ENCODE peak calls at places on chromosomes 4 and X, in four cellular contexts. One of them, this sample, is unnamed.

GRCh38 chr4:41719417-41719816 is 29.1 kb downstream of the PHOX2B start:
- DNase-seq in upper lobe of left lung: no peak
- DNase-seq in left lung: no peak
- DNase-seq in mesothelial cell of epicardium: no peak
- DNase-seq in this sample: no peak

GRCh38 chr4:7892212-7893019 is 47.2 kb downstream of the AFAP1 start:
- DNase-seq in upper lobe of left lung: no peak
- DNase-seq in mesothelial cell of epicardium: no peak
- DNase-seq in left lung: no peak
- DNase-seq in this sample: no peak

GRCh38 chrX:122504026-122504425 is 680.1 kb upstream of the GRIA3 start:
- DNase-seq in left lung: no peak
- DNase-seq in upper lobe of left lung: no peak
- DNase-seq in mesothelial cell of epicardium: no peak
- DNase-seq in this sample: no peak

GRCh38 chrX:150198776-150199175 is 164.3 kb upstream of the MAMLD1 start:
- DNase-seq in upper lobe of left lung: no peak
- DNase-seq in mesothelial cell of epicardium: no peak
- DNase-seq in left lung: no peak
- DNase-seq in this sample: no peak

GRCh38 chr4:101774807-101775206 is 15.7 kb upstream of the BANK1 start:
- DNase-seq in upper lobe of left lung: no peak
- DNase-seq in left lung: no peak
- DNase-seq in mesothelial cell of epicardium: no peak
- DNase-seq in this sample: no peak

GRCh38 chr4:36208884-36209473 is 35.3 kb downstream of the ARAP2 start:
- DNase-seq in left lung: no peak
- DNase-seq in upper lobe of left lung: no peak
- DNase-seq in mesothelial cell of epicardium: no peak
- DNase-seq in this sample: peak; percentile 20

GRCh38 chrX:7446815-7447214 is 298.9 kb upstream of the PUDP start:
- DNase-seq in left lung: no peak
- DNase-seq in mesothelial cell of epicardium: no peak
- DNase-seq in upper lobe of left lung: no peak
- DNase-seq in this sample: no peak

GRCh38 chr4:149549911-149550310 is 265.7 kb downstream of the IQCM start:
- DNase-seq in mesothelial cell of epicardium: no peak
- DNase-seq in left lung: no peak
- DNase-seq in upper lobe of left lung: no peak
- DNase-seq in this sample: no peak

GRCh38 chrX:101357166-101357795 is 8.7 kb upstream of the TIMM8A start:
- DNase-seq in mesothelial cell of epicardium: no peak
- DNase-seq in upper lobe of left lung: no peak
- DNase-seq in left lung: no peak
- DNase-seq in this sample: no peak

GRCh38 chr4:87053802-87054767 is 119.3 kb downstream of the AFF1 start:
- DNase-seq in mesothelial cell of epicardium: no peak
- DNase-seq in upper lobe of left lung: no peak
- DNase-seq in left lung: no peak
- DNase-seq in this sample: no peak

GRCh38 chrX:133048751-133049150 is 48.2 kb downstream of the USP26 start:
- DNase-seq in upper lobe of left lung: no peak
- DNase-seq in left lung: no peak
- DNase-seq in mesothelial cell of epicardium: no peak
- DNase-seq in this sample: no peak

GRCh38 chr4:1992468-1993168 is 16.2 kb downstream of the NELFA start:
- DNase-seq in mesothelial cell of epicardium: no peak
- DNase-seq in left lung: peak; percentile 80
- DNase-seq in upper lobe of left lung: no peak
- DNase-seq in this sample: no peak

GRCh38 chr4:78618426-78618825 is 66.9 kb downstream of the ANXA3 start:
- DNase-seq in left lung: no peak
- DNase-seq in mesothelial cell of epicardium: no peak
- DNase-seq in upper lobe of left lung: no peak
- DNase-seq in this sample: no peak

GRCh38 chrX:99371976-99372595 is 1038.0 kb downstream of the PCDH19 start:
- DNase-seq in left lung: peak; percentile 39
- DNase-seq in upper lobe of left lung: no peak
- DNase-seq in mesothelial cell of epicardium: no peak
- DNase-seq in this sample: no peak
- TF ChIP-seq CTCF in left lung: no peak
- TF ChIP-seq CTCF in upper lobe of left lung: no peak
- TF ChIP-seq CTCF in mesothelial cell of epicardium: no peak
- TF ChIP-seq CTCF in this sample: no peak

GRCh38 chr4:185564355-185564754 is 29.0 kb upstream of the PDLIM3 start:
- DNase-seq in mesothelial cell of epicardium: no peak
- DNase-seq in left lung: no peak
- DNase-seq in upper lobe of left lung: no peak
- DNase-seq in this sample: no peak
- TF ChIP-seq CTCF in mesothelial cell of epicardium: no peak
- TF ChIP-seq CTCF in left lung: no peak
- TF ChIP-seq CTCF in upper lobe of left lung: no peak
- TF ChIP-seq CTCF in this sample: no peak

DNA sequence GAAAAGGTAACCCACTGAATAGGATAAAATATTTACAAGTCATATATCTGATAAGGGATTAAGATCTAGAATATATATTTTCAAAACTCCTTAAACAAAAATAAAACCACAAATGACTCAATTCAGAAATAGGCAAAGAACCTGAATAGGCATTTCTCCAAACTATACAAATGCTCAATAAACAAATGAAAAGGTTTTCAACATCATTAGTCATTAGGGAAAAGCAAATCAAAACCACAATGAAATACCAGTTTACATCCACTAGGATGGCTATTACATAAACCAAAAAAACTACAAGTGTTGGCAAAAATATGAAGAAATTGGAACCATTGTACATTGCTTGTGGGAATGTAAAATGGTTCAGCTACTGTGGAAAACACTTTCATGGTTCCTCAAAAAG is 167.0 kb upstream of the GALNT7 start:
- DNase-seq in mesothelial cell of epicardium: no peak
- DNase-seq in left lung: no peak
- DNase-seq in upper lobe of left lung: no peak
- DNase-seq in this sample: no peak
- TF ChIP-seq CTCF in mesothelial cell of epicardium: no peak
- TF ChIP-seq CTCF in left lung: no peak
- TF ChIP-seq CTCF in upper lobe of left lung: no peak
- TF ChIP-seq CTCF in this sample: no peak

DNA sequence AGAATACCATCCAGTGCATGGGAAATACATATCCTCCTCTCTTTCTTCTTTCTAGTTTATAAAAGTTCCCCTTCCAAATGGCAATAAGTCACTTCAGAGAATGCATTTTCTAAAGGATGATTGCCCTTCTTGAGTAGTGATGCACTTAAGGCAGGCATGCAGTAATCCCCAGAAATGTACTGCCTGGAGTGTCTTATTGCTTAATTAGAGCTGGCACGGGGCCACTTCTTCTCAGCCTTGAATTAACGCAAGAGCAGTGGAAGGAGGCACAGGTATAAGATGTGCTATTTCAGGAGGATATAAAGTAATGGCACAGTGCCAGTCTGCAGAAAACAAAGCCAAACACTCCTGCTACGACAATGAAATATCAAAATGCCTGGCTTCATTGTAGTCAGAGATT is 371.4 kb upstream of the FAM241A start:
- DNase-seq in mesothelial cell of epicardium: peak; percentile 31
- DNase-seq in left lung: no peak
- DNase-seq in upper lobe of left lung: peak; percentile 62
- DNase-seq in this sample: no peak
- TF ChIP-seq CTCF in mesothelial cell of epicardium: no peak
- TF ChIP-seq CTCF in left lung: no peak
- TF ChIP-seq CTCF in upper lobe of left lung: no peak
- TF ChIP-seq CTCF in this sample: no peak

GRCh38 chr4:27001398-27002164 is 140.9 kb downstream of the STIM2 start:
- DNase-seq in mesothelial cell of epicardium: no peak
- DNase-seq in upper lobe of left lung: no peak
- DNase-seq in left lung: no peak
- DNase-seq in this sample: no peak

GRCh38 chr4:27000122-27000521 is 139.5 kb downstream of the STIM2 start:
- DNase-seq in upper lobe of left lung: no peak
- DNase-seq in mesothelial cell of epicardium: no peak
- DNase-seq in left lung: no peak
- DNase-seq in this sample: no peak

GRCh38 chr4:26999689-27000088 is 139.0 kb downstream of the STIM2 start:
- DNase-seq in left lung: no peak
- DNase-seq in upper lobe of left lung: no peak
- DNase-seq in mesothelial cell of epicardium: no peak
- DNase-seq in this sample: no peak

GRCh38 chr4:27003602-27004238 is 143.1 kb downstream of the STIM2 start:
- DNase-seq in left lung: no peak
- DNase-seq in upper lobe of left lung: no peak
- DNase-seq in mesothelial cell of epicardium: no peak
- DNase-seq in this sample: no peak

GRCh38 chr4:27000820-27001219 is 140.2 kb downstream of the STIM2 start:
- DNase-seq in mesothelial cell of epicardium: no peak
- DNase-seq in upper lobe of left lung: no peak
- DNase-seq in left lung: no peak
- DNase-seq in this sample: no peak
- TF ChIP-seq CTCF in mesothelial cell of epicardium: peak; percentile 47
- TF ChIP-seq CTCF in upper lobe of left lung: no peak
- TF ChIP-seq CTCF in left lung: peak; percentile 10
- TF ChIP-seq CTCF in this sample: peak; percentile 52

GRCh38 chr4:24613474-24613873 is 29.1 kb upstream of the DHX15 start:
- DNase-seq in upper lobe of left lung: no peak
- DNase-seq in mesothelial cell of epicardium: no peak
- DNase-seq in left lung: no peak
- DNase-seq in this sample: no peak

GRCh38 chr4:24614881-24615280 is 30.5 kb upstream of the DHX15 start:
- DNase-seq in left lung: no peak
- DNase-seq in mesothelial cell of epicardium: no peak
- DNase-seq in upper lobe of left lung: no peak
- DNase-seq in this sample: no peak

GRCh38 chr4:24611575-24611974 is 27.2 kb upstream of the DHX15 start:
- DNase-seq in mesothelial cell of epicardium: no peak
- DNase-seq in left lung: no peak
- DNase-seq in upper lobe of left lung: no peak
- DNase-seq in this sample: no peak

GRCh38 chr4:24615977-24616376 is 31.6 kb upstream of the DHX15 start:
- DNase-seq in left lung: no peak
- DNase-seq in mesothelial cell of epicardium: no peak
- DNase-seq in upper lobe of left lung: no peak
- DNase-seq in this sample: no peak
- TF ChIP-seq CTCF in left lung: no peak
- TF ChIP-seq CTCF in mesothelial cell of epicardium: no peak
- TF ChIP-seq CTCF in upper lobe of left lung: no peak
- TF ChIP-seq CTCF in this sample: no peak

GRCh38 chr4:23614284-23614892 is 275.5 kb downstream of the PPARGC1A start:
- DNase-seq in mesothelial cell of epicardium: no peak
- DNase-seq in upper lobe of left lung: peak; percentile 32
- DNase-seq in left lung: no peak
- DNase-seq in this sample: peak; percentile 5
- TF ChIP-seq CTCF in mesothelial cell of epicardium: no peak
- TF ChIP-seq CTCF in upper lobe of left lung: no peak
- TF ChIP-seq CTCF in left lung: no peak
- TF ChIP-seq CTCF in this sample: peak; percentile 10